ENCODE peak calls at places on chromosomes 7 and 10, in seven cellular contexts. One of them, this sample, is unnamed.

GRCh38 chr7:50641442-50642405 is 76.5 kb upstream of the DDC start:
- DNase-seq in HCT116: no peak
- DNase-seq in H1: peak; percentile 45
- DNase-seq in K562: no peak
- DNase-seq in SK-N-SH: no peak
- DNase-seq in T47D: no peak
- DNase-seq in GM12878: no peak
- DNase-seq in this sample: peak; percentile 18

GRCh38 chr10:1609038-1609411 is 128.3 kb downstream of the ADARB2 start:
- DNase-seq in HCT116: no peak
- DNase-seq in H1: peak; percentile 69
- DNase-seq in K562: no peak
- DNase-seq in SK-N-SH: no peak
- DNase-seq in T47D: no peak
- DNase-seq in GM12878: no peak
- DNase-seq in this sample: no peak

GRCh38 chr7:120867932-120868331 is 10.0 kb upstream of the TSPAN12 start:
- DNase-seq in HCT116: no peak
- DNase-seq in H1: no peak
- DNase-seq in K562: no peak
- DNase-seq in SK-N-SH: no peak
- DNase-seq in T47D: no peak
- DNase-seq in GM12878: no peak
- DNase-seq in this sample: no peak

GRCh38 chr7:28448708-28449107 is 36.4 kb downstream of the CREB5 start:
- DNase-seq in HCT116: no peak
- DNase-seq in H1: peak; percentile 17
- DNase-seq in K562: no peak
- DNase-seq in SK-N-SH: no peak
- DNase-seq in T47D: no peak
- DNase-seq in GM12878: no peak
- DNase-seq in this sample: no peak

GRCh38 chr7:1666251-1666778 is 3.8 kb upstream of the ELFN1 start:
- DNase-seq in HCT116: no peak
- DNase-seq in H1: peak; percentile 59
- DNase-seq in K562: peak; percentile 38
- DNase-seq in SK-N-SH: peak; percentile 81
- DNase-seq in T47D: no peak
- DNase-seq in GM12878: no peak
- DNase-seq in this sample: no peak

GRCh38 chr10:132546567-132547420 is 9.2 kb downstream of the INPP5A start:
- DNase-seq in HCT116: no peak
- DNase-seq in H1: no peak
- DNase-seq in K562: no peak
- DNase-seq in SK-N-SH: no peak
- DNase-seq in T47D: no peak
- DNase-seq in GM12878: no peak
- DNase-seq in this sample: no peak

GRCh38 chr7:39453743-39454355 is 112.4 kb upstream of the YAE1 start:
- DNase-seq in HCT116: peak; percentile 48
- DNase-seq in H1: peak; percentile 78
- DNase-seq in K562: peak; percentile 51
- DNase-seq in SK-N-SH: peak; percentile 55
- DNase-seq in T47D: peak; percentile 74
- DNase-seq in GM12878: peak; percentile 23
- DNase-seq in this sample: peak; percentile 44

GRCh38 chr10:101446071-101446470 is 92.1 kb downstream of the BTRC start:
- DNase-seq in HCT116: no peak
- DNase-seq in H1: no peak
- DNase-seq in K562: no peak
- DNase-seq in SK-N-SH: no peak
- DNase-seq in T47D: no peak
- DNase-seq in GM12878: no peak
- DNase-seq in this sample: no peak

GRCh38 chr7:16546921-16547505 is 20.4 kb downstream of the LRRC72 start:
- DNase-seq in HCT116: no peak
- DNase-seq in H1: no peak
- DNase-seq in K562: no peak
- DNase-seq in SK-N-SH: no peak
- DNase-seq in T47D: no peak
- DNase-seq in GM12878: no peak
- DNase-seq in this sample: no peak

GRCh38 chr10:79129361-79129997 is 60.7 kb downstream of the ZMIZ1 start:
- DNase-seq in HCT116: no peak
- DNase-seq in H1: peak; percentile 90
- DNase-seq in K562: peak; percentile 73
- DNase-seq in SK-N-SH: peak; percentile 86
- DNase-seq in T47D: no peak
- DNase-seq in GM12878: no peak
- DNase-seq in this sample: peak; percentile 45

GRCh38 chr7:101911800-101912705 is 94.6 kb downstream of the CUX1 start:
- DNase-seq in HCT116: no peak
- DNase-seq in H1: no peak
- DNase-seq in K562: peak; percentile 60
- DNase-seq in SK-N-SH: no peak
- DNase-seq in T47D: no peak
- DNase-seq in GM12878: no peak
- DNase-seq in this sample: peak; percentile 63

GRCh38 chr10:24957624-24958435 is 5.4 kb upstream of the PRTFDC1 start:
- DNase-seq in HCT116: peak; percentile 31
- DNase-seq in H1: no peak
- DNase-seq in K562: no peak
- DNase-seq in SK-N-SH: no peak
- DNase-seq in T47D: no peak
- DNase-seq in GM12878: no peak
- DNase-seq in this sample: no peak

DNA sequence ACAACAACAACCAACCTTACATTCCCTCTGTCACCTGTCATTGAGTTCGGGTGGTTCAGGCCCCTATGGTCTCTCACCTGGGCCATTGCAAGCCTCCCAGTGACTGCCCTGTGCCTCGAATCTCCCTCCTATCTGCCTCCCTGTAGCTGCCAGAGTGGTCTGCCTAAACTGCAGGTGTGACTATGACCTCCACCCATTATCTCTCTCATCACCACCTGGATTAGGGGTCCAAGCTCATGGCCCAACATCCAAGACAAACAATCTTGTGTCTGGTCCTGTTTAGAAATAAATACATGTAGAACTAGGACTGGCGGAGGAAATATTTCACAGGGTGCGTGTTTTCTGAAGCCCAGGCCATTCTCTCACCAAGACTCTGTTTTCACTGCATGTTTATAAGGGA is 146.6 kb downstream of the HERPUD2 start:
- DNase-seq in HCT116: no peak
- DNase-seq in H1: no peak
- DNase-seq in K562: no peak
- DNase-seq in SK-N-SH: no peak
- DNase-seq in T47D: no peak
- DNase-seq in GM12878: no peak
- DNase-seq in this sample: no peak
- TF ChIP-seq JUND in HCT116: no peak
- TF ChIP-seq JUND in H1: no peak
- TF ChIP-seq JUND in K562: no peak
- TF ChIP-seq JUND in SK-N-SH: no peak
- TF ChIP-seq JUND in T47D: no peak
- TF ChIP-seq JUND in GM12878: no peak
- TF ChIP-seq JUND in this sample: no peak

GRCh38 chr7:15016726-15017125 is 114.2 kb upstream of the DGKB start:
- DNase-seq in HCT116: peak; percentile 45
- DNase-seq in H1: no peak
- DNase-seq in K562: no peak
- DNase-seq in SK-N-SH: no peak
- DNase-seq in T47D: no peak
- DNase-seq in GM12878: no peak
- DNase-seq in this sample: no peak
- TF ChIP-seq JUND in HCT116: peak; percentile 70
- TF ChIP-seq JUND in H1: no peak
- TF ChIP-seq JUND in K562: no peak
- TF ChIP-seq JUND in SK-N-SH: no peak
- TF ChIP-seq JUND in T47D: no peak
- TF ChIP-seq JUND in GM12878: no peak
- TF ChIP-seq JUND in this sample: no peak

DNA sequence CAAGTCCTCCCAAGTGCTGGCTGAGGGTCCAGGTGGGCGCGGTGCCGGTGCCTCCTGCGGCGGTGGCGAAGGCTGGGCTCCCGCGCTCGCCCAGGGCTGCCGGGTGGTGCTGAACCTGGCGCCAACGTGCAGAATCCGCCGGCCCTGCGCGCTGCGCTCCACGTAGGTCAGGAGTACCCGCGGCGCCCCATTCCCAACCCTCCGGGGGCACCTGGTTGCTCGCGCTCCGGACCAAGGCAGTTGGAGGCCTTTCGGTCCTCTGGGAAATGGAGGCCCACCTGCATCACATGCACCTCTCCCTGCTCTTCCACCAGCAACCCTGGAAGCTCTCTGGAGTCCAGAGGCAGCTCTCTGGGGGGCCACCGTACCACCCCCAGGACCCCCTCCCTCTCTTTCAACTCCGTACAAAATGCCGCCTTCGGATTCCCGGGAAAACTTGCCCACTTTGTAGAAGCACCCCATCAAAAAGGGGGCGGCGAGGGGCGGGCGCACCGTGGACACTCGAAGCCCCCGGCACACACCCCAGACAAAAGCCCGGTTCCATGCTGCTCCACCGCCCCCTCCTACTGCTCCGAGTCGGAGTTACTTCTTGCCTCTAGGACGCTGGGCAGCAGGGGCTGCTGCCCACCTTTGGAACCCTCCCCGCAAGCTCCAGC is 706 bp downstream of the SLC16A9 start:
- DNase-seq in HCT116: no peak
- DNase-seq in H1: peak; percentile 71
- DNase-seq in K562: peak; percentile 23
- DNase-seq in SK-N-SH: peak; percentile 81
- DNase-seq in T47D: peak; percentile 53
- DNase-seq in GM12878: no peak
- DNase-seq in this sample: no peak
- TF ChIP-seq JUND in HCT116: no peak
- TF ChIP-seq JUND in H1: no peak
- TF ChIP-seq JUND in K562: no peak
- TF ChIP-seq JUND in SK-N-SH: no peak
- TF ChIP-seq JUND in T47D: no peak
- TF ChIP-seq JUND in GM12878: no peak
- TF ChIP-seq JUND in this sample: no peak

GRCh38 chr7:55094122-55094690 is 75.4 kb downstream of the EGFR start:
- DNase-seq in HCT116: no peak
- DNase-seq in H1: no peak
- DNase-seq in K562: no peak
- DNase-seq in SK-N-SH: no peak
- DNase-seq in T47D: no peak
- DNase-seq in GM12878: no peak
- DNase-seq in this sample: no peak
- TF ChIP-seq JUND in HCT116: no peak
- TF ChIP-seq JUND in H1: no peak
- TF ChIP-seq JUND in K562: no peak
- TF ChIP-seq JUND in SK-N-SH: no peak
- TF ChIP-seq JUND in T47D: no peak
- TF ChIP-seq JUND in GM12878: no peak
- TF ChIP-seq JUND in this sample: no peak

GRCh38 chr10:84193327-84193726 is 1.0 kb upstream of the CDHR1 start:
- DNase-seq in HCT116: no peak
- DNase-seq in H1: no peak
- DNase-seq in K562: no peak
- DNase-seq in SK-N-SH: no peak
- DNase-seq in T47D: no peak
- DNase-seq in GM12878: no peak
- DNase-seq in this sample: no peak

GRCh38 chr10:84193846-84194423 is 402 bp upstream of the CDHR1 start:
- DNase-seq in HCT116: no peak
- DNase-seq in H1: no peak
- DNase-seq in K562: no peak
- DNase-seq in SK-N-SH: no peak
- DNase-seq in T47D: no peak
- DNase-seq in GM12878: no peak
- DNase-seq in this sample: no peak

GRCh38 chr10:84196083-84196482 is 1.7 kb downstream of the CDHR1 start:
- DNase-seq in HCT116: no peak
- DNase-seq in H1: no peak
- DNase-seq in K562: no peak
- DNase-seq in SK-N-SH: no peak
- DNase-seq in T47D: peak; percentile 73
- DNase-seq in GM12878: no peak
- DNase-seq in this sample: peak; percentile 3

GRCh38 chr10:84195044-84195830 is 900 bp downstream of the CDHR1 start:
- DNase-seq in HCT116: no peak
- DNase-seq in H1: no peak
- DNase-seq in K562: no peak
- DNase-seq in SK-N-SH: peak; percentile 47
- DNase-seq in T47D: no peak
- DNase-seq in GM12878: no peak
- DNase-seq in this sample: no peak

GRCh38 chr10:84194424-84195043 is at the start of gene CDHR1:
- DNase-seq in HCT116: no peak
- DNase-seq in H1: peak; percentile 77
- DNase-seq in K562: peak; percentile 89
- DNase-seq in SK-N-SH: peak; percentile 86
- DNase-seq in T47D: no peak
- DNase-seq in GM12878: no peak
- DNase-seq in this sample: no peak
- TF ChIP-seq JUND in HCT116: no peak
- TF ChIP-seq JUND in H1: no peak
- TF ChIP-seq JUND in K562: no peak
- TF ChIP-seq JUND in SK-N-SH: no peak
- TF ChIP-seq JUND in T47D: no peak
- TF ChIP-seq JUND in GM12878: no peak
- TF ChIP-seq JUND in this sample: no peak

GRCh38 chr7:138425026-138425425 is 35.0 kb upstream of the TRIM24 start:
- DNase-seq in HCT116: no peak
- DNase-seq in H1: no peak
- DNase-seq in K562: no peak
- DNase-seq in SK-N-SH: no peak
- DNase-seq in T47D: peak; percentile 3
- DNase-seq in GM12878: no peak
- DNase-seq in this sample: no peak
- TF ChIP-seq JUND in HCT116: no peak
- TF ChIP-seq JUND in H1: no peak
- TF ChIP-seq JUND in K562: no peak
- TF ChIP-seq JUND in SK-N-SH: no peak
- TF ChIP-seq JUND in T47D: no peak
- TF ChIP-seq JUND in GM12878: no peak
- TF ChIP-seq JUND in this sample: no peak

GRCh38 chr7:143503261-143503660 is 25.6 kb downstream of the TAS2R41 start:
- DNase-seq in HCT116: no peak
- DNase-seq in H1: no peak
- DNase-seq in K562: no peak
- DNase-seq in SK-N-SH: no peak
- DNase-seq in T47D: no peak
- DNase-seq in GM12878: no peak
- DNase-seq in this sample: no peak

GRCh38 chr7:143497008-143497795 is 19.5 kb downstream of the TAS2R41 start:
- DNase-seq in HCT116: no peak
- DNase-seq in H1: no peak
- DNase-seq in K562: no peak
- DNase-seq in SK-N-SH: no peak
- DNase-seq in T47D: no peak
- DNase-seq in GM12878: no peak
- DNase-seq in this sample: no peak

GRCh38 chr7:143495806-143496672 is 18.4 kb downstream of the TAS2R41 start:
- DNase-seq in HCT116: no peak
- DNase-seq in H1: no peak
- DNase-seq in K562: no peak
- DNase-seq in SK-N-SH: no peak
- DNase-seq in T47D: no peak
- DNase-seq in GM12878: no peak
- DNase-seq in this sample: no peak

GRCh38 chr7:143499743-143500348 is 22.2 kb downstream of the TAS2R41 start:
- DNase-seq in HCT116: no peak
- DNase-seq in H1: no peak
- DNase-seq in K562: no peak
- DNase-seq in SK-N-SH: no peak
- DNase-seq in T47D: no peak
- DNase-seq in GM12878: no peak
- DNase-seq in this sample: no peak

GRCh38 chr7:143499246-143499645 is 21.6 kb downstream of the TAS2R41 start:
- DNase-seq in HCT116: no peak
- DNase-seq in H1: no peak
- DNase-seq in K562: no peak
- DNase-seq in SK-N-SH: no peak
- DNase-seq in T47D: no peak
- DNase-seq in GM12878: no peak
- DNase-seq in this sample: no peak
- TF ChIP-seq JUND in HCT116: no peak
- TF ChIP-seq JUND in H1: no peak
- TF ChIP-seq JUND in K562: no peak
- TF ChIP-seq JUND in SK-N-SH: no peak
- TF ChIP-seq JUND in T47D: no peak
- TF ChIP-seq JUND in GM12878: no peak
- TF ChIP-seq JUND in this sample: no peak

This sample was measured in HepG2.